ENCODE peak calls at places on chromosome 6, in six cellular contexts. One of them, this sample, is unnamed.

GRCh38 chr6:45818655-45819054 is 197.0 kb downstream of the CLIC5 start:
- DNase-seq in hepatocyte: no peak
- DNase-seq in left ventricle myocardium inferior: no peak
- DNase-seq in heart left ventricle: no peak
- DNase-seq in foreskin fibroblast: no peak
- DNase-seq in K562: no peak
- DNase-seq in this sample: no peak

GRCh38 chr6:1315201-1315559 is 3.3 kb downstream of the FOXQ1 start:
- DNase-seq in foreskin fibroblast: no peak
- DNase-seq in left ventricle myocardium inferior: no peak
- DNase-seq in hepatocyte: no peak
- DNase-seq in K562: no peak
- DNase-seq in heart left ventricle: no peak
- DNase-seq in this sample: no peak

GRCh38 chr6:22748681-22749080 is 179.3 kb downstream of the HDGFL1 start:
- DNase-seq in K562: no peak
- DNase-seq in heart left ventricle: no peak
- DNase-seq in hepatocyte: no peak
- DNase-seq in left ventricle myocardium inferior: no peak
- DNase-seq in foreskin fibroblast: no peak
- DNase-seq in this sample: no peak

GRCh38 chr6:19812512-19813119 is 24.6 kb upstream of the ID4 start:
- DNase-seq in foreskin fibroblast: no peak
- DNase-seq in hepatocyte: peak; percentile 53
- DNase-seq in K562: peak; percentile 34
- DNase-seq in heart left ventricle: no peak
- DNase-seq in left ventricle myocardium inferior: no peak
- DNase-seq in this sample: no peak

GRCh38 chr6:15588966-15589634 is 73.7 kb downstream of the DTNBP1 start:
- DNase-seq in K562: no peak
- DNase-seq in hepatocyte: no peak
- DNase-seq in left ventricle myocardium inferior: no peak
- DNase-seq in heart left ventricle: no peak
- DNase-seq in foreskin fibroblast: peak; percentile 71
- DNase-seq in this sample: no peak

GRCh38 chr6:45382391-45382790 is 4.7 kb upstream of the SUPT3H start:
- DNase-seq in left ventricle myocardium inferior: no peak
- DNase-seq in hepatocyte: no peak
- DNase-seq in heart left ventricle: no peak
- DNase-seq in foreskin fibroblast: no peak
- DNase-seq in K562: no peak
- DNase-seq in this sample: no peak

GRCh38 chr6:127162808-127163207 is 44.3 kb downstream of the RSPO3 start:
- DNase-seq in K562: no peak
- DNase-seq in foreskin fibroblast: peak; percentile 24
- DNase-seq in left ventricle myocardium inferior: no peak
- DNase-seq in heart left ventricle: no peak
- DNase-seq in hepatocyte: no peak
- DNase-seq in this sample: no peak

GRCh38 chr6:126102358-126102757 is 116.0 kb downstream of the TRMT11 start:
- DNase-seq in K562: no peak
- DNase-seq in left ventricle myocardium inferior: no peak
- DNase-seq in heart left ventricle: no peak
- DNase-seq in foreskin fibroblast: no peak
- DNase-seq in hepatocyte: no peak
- DNase-seq in this sample: no peak

GRCh38 chr6:144447487-144447886 is 162.4 kb downstream of the UTRN start:
- DNase-seq in K562: no peak
- DNase-seq in left ventricle myocardium inferior: no peak
- DNase-seq in foreskin fibroblast: peak; percentile 42
- DNase-seq in heart left ventricle: no peak
- DNase-seq in hepatocyte: no peak
- DNase-seq in this sample: no peak

GRCh38 chr6:94254689-94255088 is 835.3 kb upstream of the EPHA7 start:
- DNase-seq in foreskin fibroblast: no peak
- DNase-seq in left ventricle myocardium inferior: no peak
- DNase-seq in hepatocyte: no peak
- DNase-seq in heart left ventricle: no peak
- DNase-seq in K562: no peak
- DNase-seq in this sample: no peak

GRCh38 chr6:168597471-168597875 is 156.5 kb downstream of the SMOC2 start:
- DNase-seq in K562: no peak
- DNase-seq in heart left ventricle: no peak
- DNase-seq in hepatocyte: peak; percentile 51
- DNase-seq in foreskin fibroblast: no peak
- DNase-seq in left ventricle myocardium inferior: no peak
- DNase-seq in this sample: no peak

GRCh38 chr6:143271024-143271423 is 179.5 kb downstream of the ADAT2 start:
- DNase-seq in hepatocyte: peak; percentile 36
- DNase-seq in heart left ventricle: peak; percentile 53
- DNase-seq in foreskin fibroblast: peak; percentile 90
- DNase-seq in K562: no peak
- DNase-seq in left ventricle myocardium inferior: no peak
- DNase-seq in this sample: no peak

GRCh38 chr6:28211840-28212509 is 13.1 kb upstream of the ZSCAN9 start:
- DNase-seq in heart left ventricle: no peak
- DNase-seq in K562: peak; percentile 66
- DNase-seq in hepatocyte: no peak
- DNase-seq in foreskin fibroblast: no peak
- DNase-seq in left ventricle myocardium inferior: no peak
- DNase-seq in this sample: no peak

GRCh38 chr6:83153958-83154357 is 39.1 kb downstream of the PGM3 start:
- DNase-seq in left ventricle myocardium inferior: no peak
- DNase-seq in foreskin fibroblast: peak; percentile 8
- DNase-seq in K562: no peak
- DNase-seq in hepatocyte: peak; percentile 11
- DNase-seq in heart left ventricle: no peak
- DNase-seq in this sample: no peak

GRCh38 chr6:132188865-132189264 is 212.4 kb downstream of the MOXD1 start:
- DNase-seq in K562: no peak
- DNase-seq in left ventricle myocardium inferior: no peak
- DNase-seq in heart left ventricle: no peak
- DNase-seq in hepatocyte: no peak
- DNase-seq in foreskin fibroblast: peak; percentile 64
- DNase-seq in this sample: no peak

GRCh38 chr6:170584954-170585498 is 589 bp upstream of the PDCD2 start:
- DNase-seq in hepatocyte: peak; percentile 21
- DNase-seq in foreskin fibroblast: no peak
- DNase-seq in heart left ventricle: no peak
- DNase-seq in K562: no peak
- DNase-seq in left ventricle myocardium inferior: no peak
- DNase-seq in this sample: no peak

GRCh38 chr6:20610636-20611200 is 76.5 kb downstream of the CDKAL1 start:
- DNase-seq in K562: no peak
- DNase-seq in left ventricle myocardium inferior: no peak
- DNase-seq in hepatocyte: no peak
- DNase-seq in foreskin fibroblast: no peak
- DNase-seq in heart left ventricle: no peak
- DNase-seq in this sample: no peak

GRCh38 chr6:113994934-113995342 is 24.0 kb upstream of the HDAC2 start:
- DNase-seq in hepatocyte: peak; percentile 86
- DNase-seq in K562: peak; percentile 53
- DNase-seq in heart left ventricle: no peak
- DNase-seq in left ventricle myocardium inferior: no peak
- DNase-seq in foreskin fibroblast: peak; percentile 87
- DNase-seq in this sample: no peak

GRCh38 chr6:2109796-2110195 is 135.6 kb downstream of the GMDS start:
- DNase-seq in heart left ventricle: no peak
- DNase-seq in hepatocyte: no peak
- DNase-seq in left ventricle myocardium inferior: no peak
- DNase-seq in foreskin fibroblast: no peak
- DNase-seq in K562: no peak
- DNase-seq in this sample: no peak

GRCh38 chr6:11994875-11995461 is 17.1 kb upstream of the HIVEP1 start:
- DNase-seq in hepatocyte: no peak
- DNase-seq in K562: peak; percentile 67
- DNase-seq in heart left ventricle: no peak
- DNase-seq in foreskin fibroblast: no peak
- DNase-seq in left ventricle myocardium inferior: no peak
- DNase-seq in this sample: no peak

GRCh38 chr6:24720131-24720603 is 1.2 kb upstream of the C6orf62 start:
- DNase-seq in left ventricle myocardium inferior: peak; percentile 64
- DNase-seq in foreskin fibroblast: peak; percentile 33
- DNase-seq in heart left ventricle: peak; percentile 75
- DNase-seq in hepatocyte: peak; percentile 74
- DNase-seq in K562: peak; percentile 59
- DNase-seq in this sample: peak; percentile 73

GRCh38 chr6:48535569-48535968 is 424.6 kb upstream of the PTCHD4 start:
- DNase-seq in foreskin fibroblast: peak; percentile 10
- DNase-seq in K562: no peak
- DNase-seq in left ventricle myocardium inferior: no peak
- DNase-seq in heart left ventricle: no peak
- DNase-seq in hepatocyte: no peak
- DNase-seq in this sample: no peak

GRCh38 chr6:152642578-152643375 is 5.6 kb upstream of the SYNE1 start:
- DNase-seq in hepatocyte: peak; percentile 69
- DNase-seq in foreskin fibroblast: peak; percentile 24
- DNase-seq in heart left ventricle: peak; percentile 67
- DNase-seq in K562: no peak
- DNase-seq in left ventricle myocardium inferior: peak; percentile 52
- DNase-seq in this sample: peak; percentile 60

GRCh38 chr6:83600531-83600930 is 88.2 kb downstream of the PRSS35 start:
- DNase-seq in hepatocyte: no peak
- DNase-seq in foreskin fibroblast: no peak
- DNase-seq in K562: no peak
- DNase-seq in heart left ventricle: no peak
- DNase-seq in left ventricle myocardium inferior: no peak
- DNase-seq in this sample: no peak

GRCh38 chr6:3453410-3453809 is 3.4 kb downstream of the SLC22A23 start:
- DNase-seq in K562: peak; percentile 39
- DNase-seq in heart left ventricle: no peak
- DNase-seq in hepatocyte: no peak
- DNase-seq in left ventricle myocardium inferior: no peak
- DNase-seq in foreskin fibroblast: no peak
- DNase-seq in this sample: no peak

GRCh38 chr6:108676555-108676954 is 115.8 kb downstream of the FOXO3 start:
- DNase-seq in K562: no peak
- DNase-seq in heart left ventricle: no peak
- DNase-seq in foreskin fibroblast: no peak
- DNase-seq in hepatocyte: no peak
- DNase-seq in left ventricle myocardium inferior: no peak
- DNase-seq in this sample: no peak

GRCh38 chr6:133568970-133569889 is 319.7 kb upstream of the TCF21 start:
- DNase-seq in heart left ventricle: peak; percentile 42
- DNase-seq in K562: peak; percentile 60
- DNase-seq in left ventricle myocardium inferior: no peak
- DNase-seq in hepatocyte: peak; percentile 77
- DNase-seq in foreskin fibroblast: peak; percentile 92
- DNase-seq in this sample: no peak

DNA sequence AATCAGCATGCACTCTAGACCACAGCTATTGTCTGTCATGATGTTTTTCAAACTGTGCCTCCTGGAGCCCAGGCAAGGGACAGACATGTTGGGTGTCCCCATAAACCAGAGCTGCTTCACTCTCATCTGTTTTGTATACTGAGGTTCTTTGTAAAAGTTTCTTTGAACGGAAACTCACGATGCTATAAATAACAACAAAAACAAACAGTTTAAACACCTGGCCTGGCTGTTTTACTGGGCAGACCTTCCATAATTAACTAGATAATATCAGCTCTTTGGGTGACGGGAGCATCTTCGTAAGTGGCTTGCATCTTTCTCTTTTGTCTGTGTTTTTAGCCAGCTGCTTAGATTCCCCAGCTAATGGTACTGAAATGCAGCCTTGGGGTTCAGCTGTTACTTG is 190.3 kb downstream of the ZDHHC14 start:
- DNase-seq in hepatocyte: no peak
- DNase-seq in foreskin fibroblast: no peak
- DNase-seq in left ventricle myocardium inferior: no peak
- DNase-seq in heart left ventricle: no peak
- DNase-seq in K562: no peak
- DNase-seq in this sample: no peak
- H3K4me3 ChIP-seq in hepatocyte: no peak overlapping the region
- H3K4me3 ChIP-seq in foreskin fibroblast: no peak overlapping the region
- H3K4me3 ChIP-seq in left ventricle myocardium inferior: no peak overlapping the region
- H3K4me3 ChIP-seq in heart left ventricle: no peak overlapping the region
- H3K4me3 ChIP-seq in K562: no peak overlapping the region
- H3K4me3 ChIP-seq in this sample: no peak overlapping the region

GRCh38 chr6:35489995-35490791 is 6.7 kb downstream of the TEAD3 start:
- DNase-seq in foreskin fibroblast: peak; percentile 62
- DNase-seq in K562: peak; percentile 83
- DNase-seq in hepatocyte: peak; percentile 82
- DNase-seq in left ventricle myocardium inferior: peak; percentile 88
- DNase-seq in heart left ventricle: peak; percentile 93
- DNase-seq in this sample: no peak

GRCh38 chr6:35487653-35488516 is 9.0 kb downstream of the TEAD3 start:
- DNase-seq in K562: no peak
- DNase-seq in hepatocyte: peak; percentile 60
- DNase-seq in foreskin fibroblast: no peak
- DNase-seq in heart left ventricle: no peak
- DNase-seq in left ventricle myocardium inferior: peak; percentile 16
- DNase-seq in this sample: no peak

GRCh38 chr6:35486005-35486925 is 10.6 kb downstream of the TEAD3 start:
- DNase-seq in hepatocyte: peak; percentile 83
- DNase-seq in heart left ventricle: no peak
- DNase-seq in K562: no peak
- DNase-seq in left ventricle myocardium inferior: peak; percentile 36
- DNase-seq in foreskin fibroblast: no peak
- DNase-seq in this sample: no peak

GRCh38 chr6:35489066-35489465 is 7.8 kb downstream of the TEAD3 start:
- DNase-seq in hepatocyte: no peak
- DNase-seq in left ventricle myocardium inferior: no peak
- DNase-seq in K562: no peak
- DNase-seq in heart left ventricle: peak; percentile 22
- DNase-seq in foreskin fibroblast: no peak
- DNase-seq in this sample: no peak

GRCh38 chr6:35488517-35488862 is 8.4 kb downstream of the TEAD3 start:
- DNase-seq in K562: no peak
- DNase-seq in left ventricle myocardium inferior: no peak
- DNase-seq in heart left ventricle: no peak
- DNase-seq in foreskin fibroblast: no peak
- DNase-seq in hepatocyte: no peak
- DNase-seq in this sample: no peak
- H3K4me3 ChIP-seq in K562: no peak overlapping the region
- H3K4me3 ChIP-seq in left ventricle myocardium inferior: no peak overlapping the region
- H3K4me3 ChIP-seq in heart left ventricle: no peak overlapping the region
- H3K4me3 ChIP-seq in foreskin fibroblast: no peak overlapping the region
- H3K4me3 ChIP-seq in hepatocyte: no peak overlapping the region
- H3K4me3 ChIP-seq in this sample: no peak overlapping the region

GRCh38 chr6:159118941-159119340 is 50.3 kb upstream of the FNDC1 start:
- DNase-seq in hepatocyte: no peak
- DNase-seq in heart left ventricle: no peak
- DNase-seq in foreskin fibroblast: no peak
- DNase-seq in K562: no peak
- DNase-seq in left ventricle myocardium inferior: no peak
- DNase-seq in this sample: no peak
- H3K4me3 ChIP-seq in hepatocyte: no peak overlapping the region
- H3K4me3 ChIP-seq in heart left ventricle: no peak overlapping the region
- H3K4me3 ChIP-seq in foreskin fibroblast: no peak overlapping the region
- H3K4me3 ChIP-seq in K562: no peak overlapping the region
- H3K4me3 ChIP-seq in left ventricle myocardium inferior: no peak overlapping the region
- H3K4me3 ChIP-seq in this sample: no peak overlapping the region

DNA sequence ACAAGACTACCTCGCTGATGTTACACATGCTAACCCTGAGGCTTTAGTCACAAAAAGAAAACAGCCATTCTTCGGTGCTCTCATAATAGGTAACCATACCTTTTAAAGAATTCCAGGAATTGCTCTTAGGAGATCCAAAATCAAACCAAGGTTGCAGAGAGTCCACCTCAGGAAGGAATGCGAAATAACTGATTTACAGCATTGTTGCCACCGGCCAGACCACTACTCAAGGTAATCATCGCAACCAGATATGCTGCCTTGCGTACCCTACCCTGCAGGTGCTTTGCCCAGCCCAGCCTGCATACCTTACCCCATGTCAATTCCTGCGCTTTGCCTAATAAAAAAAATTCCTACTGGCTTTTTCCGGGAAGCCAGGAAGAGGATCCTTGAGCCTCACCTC is 27.0 kb downstream of the NUP153 start:
- DNase-seq in left ventricle myocardium inferior: no peak
- DNase-seq in heart left ventricle: no peak
- DNase-seq in foreskin fibroblast: no peak
- DNase-seq in K562: no peak
- DNase-seq in hepatocyte: no peak
- DNase-seq in this sample: no peak
- H3K4me3 ChIP-seq in left ventricle myocardium inferior: no peak overlapping the region
- H3K4me3 ChIP-seq in heart left ventricle: no peak overlapping the region
- H3K4me3 ChIP-seq in foreskin fibroblast: no peak overlapping the region
- H3K4me3 ChIP-seq in K562: no peak overlapping the region
- H3K4me3 ChIP-seq in hepatocyte: no peak overlapping the region
- H3K4me3 ChIP-seq in this sample: no peak overlapping the region

This sample was measured in right lobe of liver.